ENCODE peak calls at places on chromosomes 2 and 18, in four cellular contexts. One of them, this sample, is unnamed.

GRCh38 chr2:39620067-39620466 is 45.6 kb upstream of the TMEM178A start:
- DNase-seq in T1000: peak
- DNase-seq in colonic mucosa: peak
- DNase-seq in stimulated activated CD4-positive, alpha-beta T cell treated with anti-CD3 and anti-CD28 coated beads, TNF-alpha, amount 100 ng/mL, for 4 hours: no peak
- DNase-seq in this sample: peak

GRCh38 chr2:53356291-53356905 is 411.2 kb upstream of the CHAC2 start:
- DNase-seq in T1000: no peak
- DNase-seq in colonic mucosa: no peak
- DNase-seq in stimulated activated CD4-positive, alpha-beta T cell treated with anti-CD3 and anti-CD28 coated beads, TNF-alpha, amount 100 ng/mL, for 4 hours: no peak
- DNase-seq in this sample: no peak

GRCh38 chr18:70046207-70046606 is 98.5 kb upstream of the CD226 start:
- DNase-seq in T1000: no peak
- DNase-seq in colonic mucosa: no peak
- DNase-seq in stimulated activated CD4-positive, alpha-beta T cell treated with anti-CD3 and anti-CD28 coated beads, TNF-alpha, amount 100 ng/mL, for 4 hours: no peak
- DNase-seq in this sample: no peak

GRCh38 chr2:219645631-219646527 is 18.4 kb downstream of the SLC4A3 start:
- DNase-seq in T1000: no peak
- DNase-seq in colonic mucosa: no peak
- DNase-seq in stimulated activated CD4-positive, alpha-beta T cell treated with anti-CD3 and anti-CD28 coated beads, TNF-alpha, amount 100 ng/mL, for 4 hours: no peak
- DNase-seq in this sample: no peak

GRCh38 chr18:26133652-26134051 is at the start of gene PSMA8:
- DNase-seq in T1000: no peak
- DNase-seq in colonic mucosa: no peak
- DNase-seq in stimulated activated CD4-positive, alpha-beta T cell treated with anti-CD3 and anti-CD28 coated beads, TNF-alpha, amount 100 ng/mL, for 4 hours: peak
- DNase-seq in this sample: no peak

GRCh38 chr2:3638456-3638810 is 19.6 kb upstream of the ALLC start:
- DNase-seq in T1000: no peak
- DNase-seq in colonic mucosa: no peak
- DNase-seq in stimulated activated CD4-positive, alpha-beta T cell treated with anti-CD3 and anti-CD28 coated beads, TNF-alpha, amount 100 ng/mL, for 4 hours: no peak
- DNase-seq in this sample: no peak

GRCh38 chr2:166031054-166031453 is 77.5 kb upstream of the TTC21B start:
- DNase-seq in T1000: no peak
- DNase-seq in colonic mucosa: no peak
- DNase-seq in stimulated activated CD4-positive, alpha-beta T cell treated with anti-CD3 and anti-CD28 coated beads, TNF-alpha, amount 100 ng/mL, for 4 hours: no peak
- DNase-seq in this sample: no peak

GRCh38 chr2:1730047-1730937 is 14.0 kb downstream of the PXDN start:
- DNase-seq in T1000: peak
- DNase-seq in colonic mucosa: peak
- DNase-seq in stimulated activated CD4-positive, alpha-beta T cell treated with anti-CD3 and anti-CD28 coated beads, TNF-alpha, amount 100 ng/mL, for 4 hours: no peak
- DNase-seq in this sample: no peak